ENCODE peak calls at places on chromosomes 2 and 18, in nine cellular contexts. D is A549, U is IMR-90, M is testis, S is body of pancreas, K is ovary, V is spleen, H is right lobe of liver, E is tibial nerve. O is an unnamed sample.

GRCh38 chr2:52934354-52934898 is 833.2 kb upstream of the CHAC2 start:
- DNase-seq in U (peak), V (no peak), D (peak), E (no peak), M (no peak), S (peak), H (peak), K (no peak), O (no peak)

GRCh38 chr2:148096012-148096411 is 75.1 kb downstream of the MBD5 start:
- DNase-seq in E (no peak), V (no peak), H (no peak), K (no peak), D (no peak), U (peak), S (no peak), M (no peak), O (no peak)

GRCh38 chr18:62054929-62055498 is 131.8 kb downstream of the PIGN start:
- DNase-seq in H (no peak), K (no peak), S (no peak), M (no peak), V (no peak), E (no peak), U (no peak), D (no peak), O (no peak)

GRCh38 chr2:25617948-25618646 is 55.3 kb downstream of the DTNB start:
- DNase-seq in K (no peak), E (peak), U (peak), D (peak), S (no peak), V (no peak), M (no peak), H (no peak), O (no peak)

GRCh38 chr18:62948788-62949187 is 233.4 kb downstream of the PHLPP1 start:
- DNase-seq in E (no peak), U (no peak), H (no peak), V (no peak), K (no peak), D (no peak), M (no peak), S (no peak), O (no peak)

GRCh38 chr18:53799134-53799533 is 425.3 kb downstream of the MBD2 start:
- DNase-seq in H (no peak), D (no peak), E (no peak), U (no peak), S (no peak), K (no peak), M (no peak), V (no peak), O (no peak)

GRCh38 chr2:174778479-174778962 is 14.2 kb upstream of the CHRNA1 start:
- DNase-seq in S (peak), D (no peak), E (peak), V (peak), H (peak), K (peak), M (no peak), U (peak), O (no peak)

GRCh38 chr2:150473767-150474166 is 13.7 kb downstream of the RND3 start:
- DNase-seq in M (no peak), S (no peak), D (no peak), H (no peak), E (no peak), U (peak), K (no peak), V (no peak), O (no peak)

GRCh38 chr2:203077458-203077857 is 62.8 kb downstream of the NBEAL1 start:
- DNase-seq in U (peak), E (no peak), K (no peak), H (no peak), M (no peak), S (no peak), D (peak), V (no peak), O (no peak)

GRCh38 chr2:64866797-64867196 is 122.4 kb upstream of the SLC1A4 start:
- DNase-seq in M (peak), S (no peak), D (peak), U (peak), E (peak), K (peak), H (peak), V (no peak), O (peak)

GRCh38 chr2:224584111-224584764 is 925 bp downstream of the CUL3 start:
- DNase-seq in V (peak), K (peak), E (peak), U (peak), M (peak), S (peak), D (peak), H (peak), O (no peak)

GRCh38 chr2:173427887-173428683 is 73.4 kb downstream of the CDCA7 start:
- DNase-seq in V (no peak), M (peak), D (no peak), U (peak), S (peak), K (peak), H (peak), E (peak), O (peak)

GRCh38 chr18:26574958-26575864 is 26.9 kb upstream of the KCTD1 start:
- DNase-seq in U (peak), D (peak), H (peak), M (peak), S (peak), V (peak), K (peak), E (no peak), O (peak)

GRCh38 chr2:17972991-17973390 is 94.5 kb downstream of the KCNS3 start:
- DNase-seq in S (no peak), V (no peak), D (no peak), E (no peak), M (no peak), H (no peak), K (no peak), U (no peak), O (no peak)

GRCh38 chr2:54422072-54422581 is 34.0 kb upstream of the SPTBN1 start:
- DNase-seq in H (no peak), V (no peak), S (no peak), E (no peak), U (no peak), M (no peak), D (no peak), K (no peak), O (no peak)

GRCh38 chr18:77131100-77131651 is 1.4 kb downstream of the MBP start:
- DNase-seq in H (peak), D (no peak), K (peak), E (peak), M (no peak), S (peak), V (peak), U (no peak), O (no peak)

GRCh38 chr18:77130229-77131099 is 2.1 kb downstream of the MBP start:
- DNase-seq in S (no peak), H (no peak), E (no peak), D (no peak), V (peak), M (no peak), U (no peak), K (no peak), O (no peak)

GRCh38 chr18:77124452-77124922 is 8.1 kb downstream of the MBP start:
- DNase-seq in K (no peak), E (no peak), M (no peak), S (no peak), V (peak), U (no peak), H (no peak), D (no peak), O (no peak)

GRCh38 chr18:77129150-77129551 is 3.4 kb downstream of the MBP start:
- DNase-seq in M (no peak), U (peak), H (no peak), E (no peak), V (no peak), S (no peak), K (no peak), D (no peak), O (no peak)

DNA sequence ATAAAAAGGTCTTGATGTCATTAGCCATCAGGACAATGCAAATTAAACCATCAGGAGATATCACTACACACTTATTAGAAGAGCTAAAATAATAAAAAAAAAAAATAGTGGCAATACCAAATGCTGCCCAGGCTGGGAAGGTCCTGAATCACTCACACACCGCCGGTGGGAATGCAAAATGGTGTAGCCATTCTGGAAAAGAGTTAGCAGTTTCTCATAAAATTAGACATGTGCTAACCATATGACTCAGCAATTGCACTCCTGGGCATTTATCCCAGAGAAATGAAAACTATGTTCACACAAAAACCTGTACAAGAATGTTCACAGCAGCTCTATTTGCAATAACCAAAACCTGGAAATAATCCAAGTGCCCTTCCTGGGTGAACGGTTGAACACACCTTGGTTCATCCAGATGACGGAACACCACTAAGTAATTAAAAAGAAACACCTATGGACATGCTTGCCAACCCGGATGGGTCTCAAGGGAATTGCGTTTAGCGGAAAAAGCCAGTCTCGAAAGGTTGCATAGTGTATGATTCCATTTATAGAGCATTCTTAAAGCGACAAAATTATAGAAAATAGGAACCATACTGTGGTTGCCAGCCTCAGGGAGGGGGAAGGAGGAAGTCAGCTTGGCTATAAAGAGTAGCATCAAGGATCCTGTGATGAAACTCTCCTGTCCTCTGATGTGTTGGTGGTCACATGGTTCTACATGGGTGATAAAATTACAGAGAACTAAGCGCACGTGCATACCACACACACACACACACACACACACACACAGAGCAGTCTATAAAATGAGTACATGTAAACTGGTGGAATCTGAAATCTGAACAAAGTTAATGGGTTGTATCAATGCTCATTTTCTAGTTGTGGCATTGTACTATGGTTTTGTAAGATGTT is 4.6 kb downstream of the MBP start:
- DNase-seq in E (peak), D (peak), S (peak), H (no peak), U (peak), V (no peak), M (no peak), K (no peak), O (no peak)
- TF ChIP-seq POLR2A in E (no peak), D (no peak), S (peak), H (peak), U (no peak), V (no peak), M (no peak), K (no peak), O (no peak)

GRCh38 chr2:75522543-75523312 is 38.0 kb downstream of the EVA1A start:
- DNase-seq in M (no peak), D (no peak), S (no peak), E (no peak), V (no peak), K (no peak), U (no peak), H (peak), O (no peak)
- TF ChIP-seq POLR2A in M (no peak), D (no peak), S (no peak), E (no peak), V (no peak), K (no peak), U (no peak), H (no peak), O (no peak)

DNA sequence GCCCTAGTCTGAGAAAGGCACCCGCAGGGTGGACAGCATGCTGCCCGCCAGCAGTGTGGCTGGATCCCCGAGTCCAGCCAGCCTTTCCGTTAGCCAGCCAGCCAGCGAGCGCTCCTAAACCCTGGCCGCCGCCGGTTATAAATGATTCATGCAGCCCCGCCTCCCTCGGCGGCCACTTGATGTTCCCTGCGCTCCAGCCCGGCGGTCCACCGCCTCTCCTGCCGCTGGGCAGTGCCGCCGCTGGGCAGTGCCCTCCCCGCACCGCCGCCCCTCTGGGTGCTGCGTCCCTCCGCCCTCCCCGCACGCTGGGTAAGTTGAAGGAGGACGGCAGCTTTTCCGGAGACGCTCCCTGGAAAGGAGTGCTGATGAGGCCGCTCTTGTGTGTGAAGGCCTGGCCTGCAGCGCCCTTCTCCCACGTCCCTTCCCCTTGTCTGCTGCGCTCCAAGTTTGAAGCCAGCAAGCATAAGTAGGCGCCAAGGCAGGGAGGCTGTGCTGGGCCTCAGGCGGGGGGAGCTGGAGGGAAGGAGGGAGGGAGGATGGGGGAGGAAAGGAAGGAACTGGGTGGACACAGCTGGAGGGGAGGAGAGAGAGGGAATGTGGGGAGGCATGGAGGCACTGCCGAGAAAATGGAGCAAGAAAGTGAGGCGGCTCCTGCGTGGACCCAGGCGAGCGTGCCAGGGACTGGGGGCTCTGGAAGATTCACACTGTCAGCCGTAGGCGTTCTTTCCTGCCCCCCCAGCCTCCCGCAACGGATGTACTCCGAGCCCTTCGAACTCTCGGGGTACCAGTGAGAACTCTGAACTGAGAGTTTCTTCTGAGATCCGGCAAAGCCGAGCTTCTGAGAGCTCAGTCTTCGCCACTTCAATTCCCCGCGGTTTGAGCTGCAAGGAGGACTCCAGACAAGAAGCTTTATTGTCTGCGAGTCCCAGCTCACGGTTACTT is 131.9 kb downstream of the GLI2 start:
- DNase-seq in U (peak), K (peak), S (peak), D (peak), M (peak), H (peak), V (peak), E (peak), O (peak)
- TF ChIP-seq POLR2A in U (peak), K (no peak), S (no peak), D (no peak), M (no peak), H (no peak), V (no peak), E (peak), O (no peak)

GRCh38 chr2:234496835-234497591 is at the start of gene ARL4C:
- DNase-seq in U (peak), H (peak), S (peak), V (peak), D (peak), E (no peak), K (peak), M (peak), O (peak)
- TF ChIP-seq POLR2A in U (peak), H (peak), S (peak), V (no peak), D (peak), E (no peak), K (no peak), M (no peak), O (no peak)

DNA sequence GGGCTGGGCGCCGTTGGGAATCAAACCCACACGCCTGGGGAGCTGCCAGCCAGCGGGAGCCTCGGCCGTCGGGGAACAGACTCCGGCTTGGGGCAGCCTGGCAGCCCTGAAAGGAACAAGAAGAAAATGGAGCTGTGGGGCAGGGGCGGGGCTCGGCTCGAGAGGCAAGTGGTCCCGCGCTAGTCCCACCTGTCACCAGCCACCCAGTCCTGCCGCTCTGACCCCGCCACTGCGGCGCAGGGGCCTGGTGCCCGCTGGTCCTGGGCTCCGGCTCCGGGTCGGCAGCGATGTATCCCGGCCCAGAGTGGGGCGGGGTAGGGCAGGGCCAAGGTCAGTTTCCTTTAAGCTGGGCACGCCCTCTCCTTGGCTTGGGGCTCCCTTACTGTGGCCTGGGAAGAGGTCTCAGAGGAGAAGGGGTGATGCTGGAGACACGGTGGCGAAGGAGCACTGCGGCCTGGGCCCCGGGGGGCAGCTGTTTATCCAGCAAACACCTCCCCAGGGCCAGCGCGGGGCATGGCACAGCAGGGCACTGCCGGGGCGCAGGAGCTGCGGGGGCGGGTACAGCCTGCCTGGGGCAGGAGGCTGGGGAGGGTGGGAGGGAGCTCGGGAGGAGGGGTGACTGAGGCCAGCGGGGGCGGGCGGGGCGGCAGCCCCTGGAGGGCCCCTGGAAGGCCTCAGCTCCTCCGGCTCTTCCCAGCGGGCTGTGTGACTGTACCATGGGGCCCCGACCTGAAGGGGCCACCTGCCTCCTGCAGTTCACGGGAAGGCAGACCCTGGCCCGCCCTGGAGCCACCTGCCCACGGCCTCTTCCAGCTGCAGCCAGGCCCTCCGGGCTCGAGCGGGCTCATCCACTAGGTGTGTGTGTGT is 15.6 kb downstream of the ODC1 start:
- DNase-seq in S (peak), E (no peak), M (no peak), V (peak), K (no peak), D (no peak), H (no peak), U (no peak), O (no peak)
- TF ChIP-seq POLR2A in S (no peak), E (no peak), M (no peak), V (no peak), K (no peak), D (no peak), H (no peak), U (no peak), O (no peak)

DNA sequence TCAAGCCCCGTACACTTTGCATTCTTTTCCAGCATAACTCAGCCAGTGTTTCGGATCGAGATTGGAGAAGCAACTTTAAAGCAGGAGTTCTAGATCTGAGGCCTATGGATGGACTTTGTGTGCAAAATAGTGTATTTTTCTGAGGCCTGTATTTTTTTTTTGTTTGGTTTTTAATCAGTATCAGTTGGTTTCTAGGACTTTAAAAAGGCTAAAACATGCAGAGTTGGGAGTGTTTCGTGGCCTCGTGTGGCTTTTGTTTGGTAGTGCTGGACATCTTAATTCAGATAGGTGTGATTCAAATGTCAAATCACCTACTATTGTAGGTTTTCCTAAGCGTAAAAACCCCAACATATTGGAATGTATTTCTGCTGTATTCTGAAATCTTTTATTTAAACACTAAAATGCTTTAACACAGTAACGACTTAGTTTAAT is 280 bp upstream of the PUS10 start:
- DNase-seq in E (no peak), M (no peak), D (no peak), S (no peak), K (no peak), V (no peak), U (peak), H (no peak), O (no peak)
- TF ChIP-seq POLR2A in E (no peak), M (no peak), D (no peak), S (no peak), K (no peak), V (no peak), U (no peak), H (no peak), O (no peak)

GRCh38 chr2:72712977-72713376 is 112.9 kb downstream of the EXOC6B start:
- DNase-seq in K (no peak), V (no peak), U (no peak), E (no peak), D (no peak), M (no peak), S (no peak), H (no peak), O (no peak)
- TF ChIP-seq POLR2A in K (no peak), V (no peak), U (no peak), E (no peak), D (no peak), M (no peak), S (no peak), H (no peak), O (no peak)

DNA sequence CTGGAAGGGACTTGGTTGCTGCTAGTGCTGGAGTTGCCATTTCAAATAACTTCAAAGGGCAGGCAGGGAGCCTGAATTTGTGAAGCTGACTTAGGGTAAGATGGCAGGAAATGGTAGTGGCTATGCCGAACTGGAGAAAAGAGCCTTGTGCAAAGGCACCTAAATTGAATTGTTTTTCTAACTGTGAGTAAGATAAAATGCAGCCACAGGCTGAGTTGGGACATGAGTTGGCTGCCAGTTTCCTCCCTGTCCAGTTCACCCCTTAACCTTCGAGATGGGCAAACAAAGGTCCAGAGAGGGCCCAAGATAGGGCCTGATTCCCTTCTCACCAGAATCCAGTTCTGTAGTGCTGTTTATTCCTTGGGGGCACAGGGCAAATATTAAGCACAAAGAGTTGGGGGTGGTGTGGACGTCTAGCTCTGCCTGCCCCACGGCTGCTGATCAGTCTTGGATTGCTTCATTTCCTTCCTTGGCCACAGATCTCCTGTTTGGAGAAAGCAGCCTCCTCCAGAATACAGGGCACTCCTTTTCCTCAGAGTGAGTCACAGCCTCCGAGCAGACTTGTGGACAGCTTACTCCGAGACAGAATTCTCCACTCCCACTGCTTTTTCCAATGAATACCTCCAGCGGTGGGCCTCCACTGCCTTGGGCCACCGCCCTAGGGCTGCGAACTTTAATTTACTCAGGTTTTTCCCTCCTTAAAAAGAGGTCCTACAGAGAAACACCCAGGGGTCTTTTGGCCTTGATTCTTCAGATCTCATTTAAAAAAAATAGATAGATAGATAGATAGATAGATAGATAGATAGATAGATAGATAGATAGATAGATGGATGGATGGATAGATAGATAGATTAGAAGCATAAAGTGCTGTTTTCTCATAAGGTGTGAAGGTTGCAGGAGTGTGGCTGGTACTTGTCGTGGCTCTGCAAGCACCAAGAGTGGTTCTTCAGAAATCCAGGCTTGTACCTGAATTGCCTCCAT is 18.4 kb upstream of the SLC20A1 start:
- DNase-seq in D (peak), S (no peak), U (peak), K (no peak), H (no peak), V (no peak), M (no peak), E (peak), O (no peak)
- TF ChIP-seq POLR2A in D (no peak), S (no peak), U (no peak), K (no peak), H (no peak), V (no peak), M (no peak), E (no peak), O (no peak)

GRCh38 chr2:233354500-233354924 is 218 bp downstream of the DGKD start:
- DNase-seq in V (no peak), D (no peak), K (no peak), U (no peak), H (no peak), E (no peak), S (no peak), M (no peak), O (no peak)
- TF ChIP-seq POLR2A in V (no peak), D (peak), K (no peak), U (peak), H (no peak), E (no peak), S (no peak), M (no peak), O (no peak)